ENCODE peak calls at places on chromosome 14, in nine cellular contexts. J is ascending aorta; E is brain pericyte; L is neural crest cell; B is left cardiac atrium; Z is LNCaP clone FGC; C is activated CD8-positive, alpha-beta T cell treated with anti-CD3 and anti-CD28 coated beads, Interleukin-2, amount 10 ng/mL, durations not matched to agents 7 days and 5 days; N is CD8-positive, alpha-beta memory T cell; R is NCI-H1105 treated with DMSO at 0.1 percent for 48 hours. Y is an unnamed sample.

GRCh38 chr14:103846569-103847438 is 571 bp downstream of the PPP1R13B start:
- DNase-seq in J (no peak), E (no peak), L (no peak), B (peak; percentile 56), Z (no peak), C (peak; percentile 30), N (peak; percentile 32), R (peak; percentile 43), Y (no peak)

GRCh38 chr14:103630364-103631108 is 1.5 kb downstream of the KLC1 start:
- DNase-seq in J (no peak), E (no peak), L (no peak), B (no peak), Z (no peak), C (no peak), N (no peak), R (no peak), Y (no peak)

GRCh38 chr14:74083784-74084276 is 423 bp downstream of the ALDH6A1 start:
- DNase-seq in J (no peak), E (no peak), L (no peak), B (peak; percentile 22), Z (no peak), C (no peak), N (no peak), R (no peak), Y (no peak)

GRCh38 chr14:36301159-36301558 is 19.3 kb downstream of the MBIP start:
- DNase-seq in J (no peak), E (no peak), L (no peak), B (no peak), Z (no peak), C (no peak), N (no peak), R (no peak), Y (no peak)

GRCh38 chr14:32367501-32367900 is 38.4 kb downstream of the AKAP6 start:
- DNase-seq in J (no peak), E (no peak), L (no peak), B (no peak), Z (no peak), C (no peak), N (no peak), R (no peak), Y (no peak)

GRCh38 chr14:90938615-90939014 is 121.8 kb downstream of the RPS6KA5 start:
- DNase-seq in J (no peak), E (no peak), L (no peak), B (no peak), Z (no peak), C (no peak), N (no peak), R (no peak), Y (no peak)

GRCh38 chr14:106670006-106670405 is 1143.6 kb downstream of the TMEM121 start:
- DNase-seq in J (no peak), E (no peak), L (no peak), B (no peak), Z (no peak), C (no peak), N (no peak), R (no peak), Y (no peak)

GRCh38 chr14:56244138-56244789 is 126.1 kb downstream of the PELI2 start:
- DNase-seq in J (no peak), E (no peak), L (no peak), B (no peak), Z (no peak), C (no peak), N (no peak), R (no peak), Y (no peak)

GRCh38 chr14:100640481-100641273 is 53.5 kb upstream of the BEGAIN start:
- DNase-seq in J (no peak), E (peak; percentile 96), L (no peak), B (no peak), Z (no peak), C (peak; percentile 91), N (peak; percentile 82), R (no peak), Y (no peak)

GRCh38 chr14:66746316-66747006 is 238.5 kb downstream of the GPHN start:
- DNase-seq in J (no peak), E (peak; percentile 2), L (no peak), B (no peak), Z (peak; percentile 67), C (peak; percentile 27), N (no peak), R (peak; percentile 25), Y (peak; percentile 12)

GRCh38 chr14:93007225-93007997 is 84.5 kb downstream of the CHGA start:
- DNase-seq in J (peak; percentile 45), E (no peak), L (no peak), B (peak; percentile 58), Z (no peak), C (no peak), N (no peak), R (no peak), Y (no peak)

GRCh38 chr14:66111891-66112290 is 374.3 kb upstream of the CCDC196 start:
- DNase-seq in J (no peak), E (no peak), L (no peak), B (no peak), Z (no peak), C (no peak), N (no peak), R (no peak), Y (no peak)

GRCh38 chr14:24110060-24110459 is 4.5 kb upstream of the DCAF11 start:
- DNase-seq in J (no peak), E (no peak), L (no peak), B (no peak), Z (no peak), C (no peak), N (no peak), R (no peak), Y (no peak)

GRCh38 chr14:103198429-103199140 is 75.3 kb downstream of the TNFAIP2 start:
- DNase-seq in J (no peak), E (no peak), L (no peak), B (no peak), Z (no peak), C (no peak), N (no peak), R (no peak), Y (no peak)

GRCh38 chr14:94171208-94171607 is 2.9 kb upstream of the PPP4R4 start:
- DNase-seq in J (no peak), E (no peak), L (no peak), B (no peak), Z (no peak), C (no peak), N (no peak), R (no peak), Y (no peak)

Y was measured in SK-N-DZ.